ENCODE peak calls at places on chromosomes 3 and 15, in ten cellular contexts. D is AG08395, I is left ventricle myocardium superior, O is NCI-H1436, M is foreskin fibroblast, U is hippocampal formation, S is lung, F is CD14-positive monocyte, H is activated T-cell treated with anti-CD3 and anti-CD28 coated beads for 1 hour, B is AG08396. T is an unnamed sample.

GRCh38 chr3:100113728-100114412 is 431 bp downstream of the FILIP1L start:
- DNase-seq in D (no peak), I (no peak), O (no peak), M (no peak), U (no peak), S (no peak), F (no peak), H (no peak), B (no peak), T (no peak)

GRCh38 chr15:94749848-94750617 is 518.7 kb downstream of the MCTP2 start:
- DNase-seq in D (no peak), I (no peak), O (no peak), M (no peak), U (no peak), S (no peak), F (no peak), H (no peak), B (no peak), T (no peak)

GRCh38 chr15:59384507-59384906 is 11.8 kb upstream of the MYO1E start:
- DNase-seq in D (no peak), I (no peak), O (no peak), M (no peak), U (no peak), S (no peak), F (no peak), H (no peak), B (no peak), T (no peak)

GRCh38 chr15:78716651-78717050 is 75.6 kb upstream of the CHRNB4 start:
- DNase-seq in D (no peak), I (no peak), O (no peak), M (peak), U (no peak), S (no peak), F (no peak), H (no peak), B (no peak), T (no peak)

GRCh38 chr3:182618085-182618732 is 175.1 kb upstream of the ATP11B start:
- DNase-seq in D (no peak), I (no peak), O (peak), M (no peak), U (peak), S (no peak), F (no peak), H (no peak), B (no peak), T (no peak)

GRCh38 chr15:73936181-73936580 is 9.9 kb downstream of the LOXL1 start:
- DNase-seq in D (no peak), I (no peak), O (no peak), M (peak), U (no peak), S (no peak), F (no peak), H (no peak), B (peak), T (peak)

GRCh38 chr3:11736136-11736833 is 92.6 kb upstream of the VGLL4 start:
- DNase-seq in D (no peak), I (no peak), O (no peak), M (peak), U (no peak), S (no peak), F (no peak), H (no peak), B (no peak), T (no peak)

GRCh38 chr3:72369681-72370080 is 478.6 kb downstream of the SHQ1 start:
- DNase-seq in D (no peak), I (no peak), O (no peak), M (no peak), U (no peak), S (no peak), F (no peak), H (no peak), B (no peak), T (no peak)

GRCh38 chr15:33547876-33548275 is 237.1 kb downstream of the RYR3 start:
- DNase-seq in D (peak), I (no peak), O (no peak), M (peak), U (no peak), S (no peak), F (no peak), H (no peak), B (peak), T (no peak)

GRCh38 chr3:173617490-173617889 is 219.9 kb downstream of the NLGN1 start:
- DNase-seq in D (no peak), I (peak), O (no peak), M (no peak), U (no peak), S (peak), F (no peak), H (no peak), B (no peak), T (no peak)

GRCh38 chr3:172087827-172088580 is 48.6 kb downstream of the FNDC3B start:
- DNase-seq in D (no peak), I (no peak), O (no peak), M (no peak), U (no peak), S (no peak), F (no peak), H (no peak), B (no peak), T (no peak)

GRCh38 chr3:12963869-12964712 is 109.1 kb downstream of the IQSEC1 start:
- DNase-seq in D (peak), I (no peak), O (peak), M (peak), U (no peak), S (no peak), F (no peak), H (no peak), B (no peak), T (no peak)

GRCh38 chr3:58963928-58964497 is 85.8 kb downstream of the CFAP20DC start:
- DNase-seq in D (no peak), I (no peak), O (no peak), M (peak), U (no peak), S (no peak), F (no peak), H (no peak), B (no peak), T (no peak)

GRCh38 chr15:81752149-81752942 is 293.5 kb downstream of the MEX3B start:
- DNase-seq in D (no peak), I (peak), O (peak), M (peak), U (peak), S (peak), F (no peak), H (no peak), B (no peak), T (peak)

GRCh38 chr15:74826372-74826819 is at the start of gene CPLX3:
- DNase-seq in D (peak), I (peak), O (no peak), M (peak), U (no peak), S (no peak), F (no peak), H (peak), B (peak), T (no peak)

GRCh38 chr3:106262976-106263375 is 394.2 kb upstream of the CBLB start:
- DNase-seq in D (no peak), I (no peak), O (no peak), M (no peak), U (no peak), S (no peak), F (no peak), H (no peak), B (no peak), T (no peak)

GRCh38 chr3:190001426-190001825 is 119.3 kb downstream of the P3H2 start:
- DNase-seq in D (no peak), I (no peak), O (no peak), M (peak), U (no peak), S (no peak), F (no peak), H (no peak), B (no peak), T (no peak)

GRCh38 chr3:141370065-141370533 is 1.8 kb downstream of the ZBTB38 start:
- DNase-seq in D (peak), I (no peak), O (peak), M (peak), U (peak), S (peak), F (peak), H (peak), B (peak), T (peak)

GRCh38 chr15:75904241-75904631 is 558 bp downstream of the FBXO22 start:
- DNase-seq in D (peak), I (peak), O (no peak), M (peak), U (no peak), S (peak), F (peak), H (no peak), B (peak), T (no peak)

GRCh38 chr3:12796171-12797123 is at the start of gene CAND2:
- DNase-seq in D (peak), I (peak), O (peak), M (peak), U (peak), S (no peak), F (no peak), H (peak), B (peak), T (peak)

GRCh38 chr3:194046995-194047681 is 88.8 kb upstream of the HES1 start:
- DNase-seq in D (no peak), I (peak), O (no peak), M (no peak), U (peak), S (peak), F (peak), H (no peak), B (no peak), T (no peak)

GRCh38 chr3:125374501-125374995 is 577 bp downstream of the ZNF148 start:
- DNase-seq in D (peak), I (peak), O (peak), M (peak), U (peak), S (peak), F (no peak), H (peak), B (peak), T (peak)

GRCh38 chr3:8239718-8240698 is 261.6 kb upstream of the LMCD1 start:
- DNase-seq in D (peak), I (no peak), O (no peak), M (peak), U (peak), S (no peak), F (no peak), H (peak), B (peak), T (no peak)

GRCh38 chr15:91517491-91518200 is 335.9 kb upstream of the SLCO3A1 start:
- DNase-seq in D (no peak), I (no peak), O (no peak), M (peak), U (no peak), S (no peak), F (no peak), H (no peak), B (no peak), T (no peak)

GRCh38 chr3:187746479-187747335 is 1.4 kb upstream of the BCL6 start:
- DNase-seq in D (peak), I (no peak), O (no peak), M (peak), U (peak), S (no peak), F (no peak), H (no peak), B (no peak), T (no peak)

GRCh38 chr3:184652465-184652864 is 59.4 kb downstream of the MAGEF1 start:
- DNase-seq in D (no peak), I (peak), O (no peak), M (no peak), U (no peak), S (no peak), F (no peak), H (no peak), B (no peak), T (no peak)

GRCh38 chr3:188353409-188353808 is 199.5 kb downstream of the LPP start:
- DNase-seq in D (no peak), I (no peak), O (no peak), M (no peak), U (no peak), S (no peak), F (no peak), H (no peak), B (no peak), T (no peak)